ENCODE peak calls at places on chromosomes 4 and X, in seven cellular contexts. Q, J, D, O, B, A and C are unnamed samples.

GRCh38 chr4:102416765-102417164 is 71.5 kb upstream of the SLC39A8 start:
- DNase-seq in J (no peak), D (no peak), Q (no peak), A (no peak), B (no peak), O (no peak), C (no peak)

GRCh38 chr4:47598320-47598719 is 113.2 kb downstream of the ATP10D start:
- DNase-seq in J (no peak), O (no peak), Q (peak), A (no peak), D (no peak), B (no peak), C (peak)

GRCh38 chr4:24686866-24687672 is 102.7 kb upstream of the DHX15 start:
- DNase-seq in Q (no peak), B (no peak), O (no peak), D (no peak), A (peak), J (peak), C (peak)

GRCh38 chr4:81635747-81636146 is 164.0 kb upstream of the RASGEF1B start:
- DNase-seq in D (no peak), Q (no peak), O (no peak), J (peak), B (no peak), A (peak), C (no peak)

GRCh38 chrX:39830414-39830813 is 267.3 kb downstream of the BCOR start:
- DNase-seq in D (no peak), B (no peak), J (no peak), A (no peak), O (no peak), Q (no peak), C (no peak)

GRCh38 chr4:67151376-67152343 is 393.6 kb downstream of the CENPC start:
- DNase-seq in J (no peak), A (peak), O (no peak), Q (no peak), B (no peak), D (no peak), C (no peak)

GRCh38 chr4:119962631-119963030 is 104.0 kb downstream of the MAD2L1 start:
- DNase-seq in D (no peak), Q (no peak), J (no peak), A (no peak), B (no peak), O (no peak), C (no peak)

GRCh38 chr4:22170353-22170752 is 221.8 kb upstream of the KCNIP4 start:
- DNase-seq in O (no peak), B (no peak), Q (peak), D (no peak), A (no peak), J (no peak), C (no peak)

GRCh38 chr4:95191537-95191936 is 357.2 kb downstream of the UNC5C start:
- DNase-seq in J (no peak), B (no peak), O (no peak), A (no peak), D (no peak), Q (no peak), C (no peak)

GRCh38 chr4:7021930-7022658 is 21.1 kb upstream of the TADA2B start:
- DNase-seq in D (no peak), A (no peak), B (no peak), Q (peak), J (no peak), O (no peak), C (no peak)

GRCh38 chr4:53779025-53779424 is 187.7 kb upstream of the LNX1 start:
- DNase-seq in Q (peak), J (no peak), A (no peak), B (no peak), D (no peak), O (no peak), C (no peak)

GRCh38 chrX:130715299-130715698 is 187.7 kb downstream of the ENOX2 start:
- DNase-seq in A (no peak), D (no peak), B (no peak), J (no peak), O (no peak), Q (peak), C (no peak)

GRCh38 chr4:7043521-7044414 is 596 bp downstream of the TADA2B start:
- DNase-seq in J (peak), B (peak), O (peak), Q (peak), A (peak), D (no peak), C (peak)

GRCh38 chr4:138898282-138898681 is 117.3 kb upstream of the NOCT start:
- DNase-seq in B (no peak), J (no peak), A (no peak), O (no peak), D (peak), Q (peak), C (no peak)

GRCh38 chr4:148007303-148007702 is 275.4 kb downstream of the ARHGAP10 start:
- DNase-seq in B (no peak), Q (peak), O (no peak), J (no peak), D (no peak), A (no peak), C (no peak)

GRCh38 chr4:81255524-81255923 is 40.5 kb upstream of the PRKG2 start:
- DNase-seq in A (no peak), J (no peak), O (no peak), Q (peak), D (no peak), B (no peak), C (no peak)

GRCh38 chr4:121822796-121823504 is 733 bp downstream of the CCNA2 start:
- DNase-seq in O (peak), B (peak), A (peak), Q (peak), D (no peak), J (peak), C (peak)

GRCh38 chr4:110730318-110730717 is 107.4 kb upstream of the PITX2 start:
- DNase-seq in A (no peak), O (no peak), D (no peak), Q (no peak), J (no peak), B (no peak), C (no peak)

GRCh38 chr4:116688536-116688935 is 396.8 kb downstream of the TRAM1L1 start:
- DNase-seq in D (no peak), Q (no peak), O (no peak), A (no peak), B (no peak), J (no peak), C (no peak)

GRCh38 chr4:181944527-181944926 is 298.7 kb upstream of the TENM3 start:
- DNase-seq in O (no peak), Q (no peak), J (no peak), D (no peak), A (no peak), B (no peak), C (no peak)

GRCh38 chr4:171017596-171017995 is 795.6 kb upstream of the GALNTL6 start:
- DNase-seq in D (no peak), Q (no peak), B (no peak), O (no peak), J (no peak), A (no peak), C (no peak)

GRCh38 chr4:89871211-89871610 is 23.4 kb upstream of the MMRN1 start:
- DNase-seq in A (no peak), D (no peak), J (no peak), O (no peak), B (no peak), Q (no peak), C (no peak)

GRCh38 chr4:169293343-169294176 is 22.8 kb upstream of the SH3RF1 start:
- DNase-seq in O (no peak), A (peak), D (no peak), B (no peak), Q (no peak), J (peak), C (no peak)

GRCh38 chrX:346034-346813 is 27.6 kb upstream of the GTPBP6 start:
- DNase-seq in A (peak), Q (no peak), B (no peak), D (no peak), J (no peak), O (no peak), C (no peak)

GRCh38 chr4:43411226-43411625 is 518.7 kb downstream of the GRXCR1 start:
- DNase-seq in O (no peak), A (no peak), Q (no peak), B (no peak), D (no peak), J (no peak), C (no peak)

GRCh38 chr4:71126719-71127118 is 133.3 kb downstream of the DCK start:
- DNase-seq in B (no peak), A (no peak), Q (peak), D (no peak), O (no peak), J (no peak), C (no peak)

GRCh38 chr4:86592553-86593249 is 1.4 kb upstream of the PTPN13 start:
- DNase-seq in O (no peak), Q (no peak), B (no peak), A (no peak), J (no peak), D (no peak), C (no peak)

GRCh38 chrX:132909643-132910042 is 48.8 kb downstream of the HS6ST2 start:
- DNase-seq in D (no peak), B (no peak), A (no peak), Q (peak), J (no peak), O (no peak), C (no peak)

GRCh38 chr4:142427456-142427855 is 418.6 kb downstream of the INPP4B start:
- DNase-seq in J (no peak), Q (no peak), A (no peak), D (no peak), O (no peak), B (no peak), C (no peak)

GRCh38 chr4:4421356-4421755 is 34.5 kb downstream of the NSG1 start:
- DNase-seq in O (no peak), D (no peak), J (no peak), Q (no peak), B (no peak), A (no peak), C (no peak)

GRCh38 chr4:19327364-19327763 is 924.3 kb upstream of the SLIT2 start:
- DNase-seq in J (no peak), D (no peak), A (no peak), Q (no peak), B (no peak), O (no peak), C (no peak)

GRCh38 chr4:110361921-110362320 is 114.0 kb upstream of the ENPEP start:
- DNase-seq in B (no peak), J (no peak), A (no peak), O (no peak), D (no peak), Q (peak), C (no peak)